ENCODE peak calls at places on chromosome 2, in ten cellular contexts. Q is psoas muscle; D is brain microvascular endothelial cell; M is endothelial cell; S is type B pancreatic cell; G is GM12878; K is uterus; J is B cell; I is CD8-positive, alpha-beta T cell; Z is PC-3. Y is an unnamed sample.

GRCh38 chr2:145199052-145199451 is 679.1 kb upstream of the ZEB2 start:
- DNase-seq in Q (no peak), D (no peak), M (no peak), S (no peak), G (no peak), K (no peak), J (no peak), I (no peak), Z (no peak), Y (no peak)

GRCh38 chr2:197990356-197990755 is 186.0 kb downstream of the PLCL1 start:
- DNase-seq in Q (no peak), D (no peak), M (no peak), S (no peak), G (no peak), K (no peak), J (no peak), I (no peak), Z (no peak), Y (no peak)

GRCh38 chr2:74146929-74147728 is 583 bp downstream of the BOLA3 start:
- DNase-seq in Q (peak; percentile 30), D (peak; percentile 24), M (no peak), S (no peak), G (no peak), K (no peak), J (no peak), I (no peak), Z (peak; percentile 27), Y (peak; percentile 47)

GRCh38 chr2:200050921-200051620 is 95.7 kb downstream of the MAIP1 start:
- DNase-seq in Q (no peak), D (no peak), M (no peak), S (no peak), G (no peak), K (no peak), J (no peak), I (no peak), Z (no peak), Y (no peak)

GRCh38 chr2:178109813-178110212 is 2.4 kb upstream of the RBM45 start:
- DNase-seq in Q (no peak), D (no peak), M (no peak), S (no peak), G (no peak), K (no peak), J (peak; percentile 28), I (no peak), Z (peak; percentile 76), Y (peak; percentile 68)

GRCh38 chr2:36568533-36569246 is 29.3 kb downstream of the FEZ2 start:
- DNase-seq in Q (no peak), D (no peak), M (no peak), S (no peak), G (no peak), K (no peak), J (no peak), I (no peak), Z (peak; percentile 94), Y (no peak)

GRCh38 chr2:25977768-25978167 is 4.5 kb downstream of the KIF3C start:
- DNase-seq in Q (no peak), D (peak; percentile 18), M (no peak), S (no peak), G (no peak), K (no peak), J (no peak), I (no peak), Z (peak; percentile 97), Y (no peak)

GRCh38 chr2:24411488-24412146 is 51.3 kb upstream of the ITSN2 start:
- DNase-seq in Q (no peak), D (no peak), M (no peak), S (no peak), G (no peak), K (no peak), J (no peak), I (no peak), Z (no peak), Y (no peak)

GRCh38 chr2:174683392-174683759 is 80.9 kb downstream of the CHRNA1 start:
- DNase-seq in Q (no peak), D (peak; percentile 27), M (no peak), S (no peak), G (no peak), K (peak; percentile 23), J (peak; percentile 54), I (no peak), Z (no peak), Y (peak; percentile 51)
- TF ChIP-seq CTCF in Q (no peak), D (peak; percentile 58), M (no peak), S (peak; percentile 18), G (peak; percentile 19), K (peak; percentile 24), J (no peak), I (no peak), Z (no peak), Y (no peak)

GRCh38 chr2:132668189-132668833 is 1.7 kb downstream of the LYPD1 start:
- DNase-seq in Q (no peak), D (peak; percentile 17), M (peak; percentile 55), S (no peak), G (no peak), K (no peak), J (no peak), I (no peak), Z (peak; percentile 31), Y (no peak)

GRCh38 chr2:132669854-132670103 is 226 bp downstream of the LYPD1 start:
- DNase-seq in Q (no peak), D (no peak), M (peak; percentile 28), S (no peak), G (no peak), K (no peak), J (no peak), I (no peak), Z (peak; percentile 45), Y (no peak)

GRCh38 chr2:132670104-132670960 is at the start of gene LYPD1:
- DNase-seq in Q (peak; percentile 13), D (no peak), M (peak; percentile 11), S (no peak), G (no peak), K (no peak), J (no peak), I (no peak), Z (peak; percentile 54), Y (no peak)

GRCh38 chr2:132667716-132668115 is 2.3 kb downstream of the LYPD1 start:
- DNase-seq in Q (no peak), D (no peak), M (no peak), S (no peak), G (no peak), K (no peak), J (no peak), I (no peak), Z (no peak), Y (no peak)

GRCh38 chr2:132668986-132669853 is 785 bp downstream of the LYPD1 start:
- DNase-seq in Q (no peak), D (no peak), M (peak; percentile 18), S (no peak), G (no peak), K (no peak), J (no peak), I (no peak), Z (peak; percentile 46), Y (no peak)
- TF ChIP-seq CTCF in Q (no peak), D (peak; percentile 31), M (no peak), S (no peak), G (no peak), K (no peak), J (no peak), I (no peak), Z (peak; percentile 56), Y (no peak)

GRCh38 chr2:158890296-158890905 is 78.0 kb upstream of the TANC1 start:
- DNase-seq in Q (no peak), D (no peak), M (no peak), S (no peak), G (no peak), K (no peak), J (no peak), I (no peak), Z (no peak), Y (no peak)

GRCh38 chr2:158893474-158893873 is 75.0 kb upstream of the TANC1 start:
- DNase-seq in Q (no peak), D (no peak), M (no peak), S (no peak), G (no peak), K (no peak), J (no peak), I (no peak), Z (no peak), Y (no peak)

GRCh38 chr2:158893057-158893456 is 75.4 kb upstream of the TANC1 start:
- DNase-seq in Q (no peak), D (no peak), M (no peak), S (no peak), G (no peak), K (no peak), J (no peak), I (no peak), Z (no peak), Y (no peak)

GRCh38 chr2:158894078-158894477 is 74.4 kb upstream of the TANC1 start:
- DNase-seq in Q (no peak), D (peak; percentile 42), M (no peak), S (no peak), G (no peak), K (no peak), J (no peak), I (no peak), Z (peak; percentile 70), Y (no peak)

DNA sequence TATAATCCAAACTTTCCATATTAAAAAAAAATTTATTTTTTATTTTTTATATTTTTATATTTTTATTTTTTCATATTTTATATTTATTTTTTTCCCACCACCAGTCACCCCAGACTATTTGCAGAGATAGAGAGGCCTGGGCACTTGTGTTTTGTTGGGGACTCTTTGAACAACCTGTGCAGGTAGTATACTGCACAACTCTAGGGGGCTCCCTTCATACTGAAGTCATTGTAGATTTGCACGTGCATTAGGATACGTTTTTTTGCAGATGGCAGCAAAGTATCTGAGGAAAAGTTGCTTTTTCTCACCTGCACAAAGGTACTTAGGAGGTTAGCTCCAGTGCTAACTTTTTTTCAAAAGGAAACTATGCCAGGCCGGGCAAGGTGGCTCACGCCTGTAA is 73.9 kb upstream of the TANC1 start:
- DNase-seq in Q (no peak), D (no peak), M (no peak), S (no peak), G (no peak), K (no peak), J (no peak), I (no peak), Z (no peak), Y (no peak)
- TF ChIP-seq CTCF in Q (no peak), D (peak; percentile 8), M (no peak), S (peak; percentile 58), G (no peak), K (no peak), J (no peak), I (no peak), Z (no peak), Y (no peak)

GRCh38 chr2:149487189-149487588 is 100.4 kb downstream of the MMADHC start:
- DNase-seq in Q (no peak), D (no peak), M (no peak), S (no peak), G (no peak), K (no peak), J (no peak), I (no peak), Z (peak; percentile 6), Y (no peak)

GRCh38 chr2:149489452-149489851 is 98.1 kb downstream of the MMADHC start:
- DNase-seq in Q (no peak), D (no peak), M (no peak), S (no peak), G (no peak), K (no peak), J (no peak), I (no peak), Z (no peak), Y (no peak)

GRCh38 chr2:149492923-149493322 is 94.7 kb downstream of the MMADHC start:
- DNase-seq in Q (no peak), D (no peak), M (no peak), S (no peak), G (no peak), K (no peak), J (no peak), I (no peak), Z (no peak), Y (no peak)

GRCh38 chr2:149488719-149489440 is 98.7 kb downstream of the MMADHC start:
- DNase-seq in Q (no peak), D (no peak), M (no peak), S (no peak), G (no peak), K (no peak), J (no peak), I (no peak), Z (no peak), Y (no peak)

DNA sequence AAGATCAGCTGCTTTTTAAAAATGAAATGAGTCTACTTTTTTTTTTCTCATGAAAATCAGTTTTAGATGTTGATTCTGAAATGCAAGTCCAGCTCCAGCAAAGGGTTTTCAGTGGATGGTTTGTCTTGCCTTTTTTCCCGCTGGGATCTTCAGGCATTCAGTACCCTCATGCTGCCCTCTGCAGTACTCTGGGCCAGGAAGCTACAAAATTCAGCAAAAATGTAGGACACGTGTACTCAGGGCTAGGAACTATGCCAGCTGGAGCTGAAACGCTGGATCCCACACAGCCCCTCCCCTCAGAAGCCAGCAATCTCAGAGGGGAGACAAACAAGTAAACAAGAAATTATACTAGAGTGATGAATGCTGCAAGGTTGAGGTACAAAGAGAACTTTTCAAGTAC is 97.3 kb downstream of the MMADHC start:
- DNase-seq in Q (no peak), D (no peak), M (no peak), S (no peak), G (no peak), K (no peak), J (no peak), I (no peak), Z (peak; percentile 13), Y (no peak)
- TF ChIP-seq CTCF in Q (no peak), D (peak; percentile 19), M (no peak), S (no peak), G (no peak), K (no peak), J (no peak), I (no peak), Z (no peak), Y (no peak)

Y was measured in GM13976.